ENCODE peak calls at places on chromosomes 11 and 22, in six cellular contexts. G is caudate nucleus, D is DND-41, R is HCT116, V is lower lobe of right lung, J is pancreas. S is an unnamed sample.

GRCh38 chr22:39185601-39186012 is 33.1 kb upstream of the CBX7 start:
- DNase-seq in G (peak; percentile 43), D (no peak), R (no peak), V (peak; percentile 67), J (no peak), S (no peak)

GRCh38 chr11:88507771-88508557 is 170.4 kb upstream of the CTSC start:
- DNase-seq in G (no peak), D (no peak), R (no peak), V (no peak), J (no peak), S (no peak)

GRCh38 chr22:21697866-21698265 is 32.1 kb downstream of the PPIL2 start:
- DNase-seq in G (no peak), D (no peak), R (no peak), V (no peak), J (no peak), S (no peak)

GRCh38 chr11:57269580-57270021 is 32.6 kb upstream of the APLNR start:
- DNase-seq in G (no peak), D (no peak), R (no peak), V (no peak), J (no peak), S (no peak)

GRCh38 chr11:57124912-57125311 is 56.8 kb upstream of the LRRC55 start:
- DNase-seq in G (no peak), D (no peak), R (no peak), V (no peak), J (no peak), S (no peak)

GRCh38 chr22:28207281-28208030 is 288.4 kb upstream of the PITPNB start:
- DNase-seq in G (no peak), D (no peak), R (no peak), V (no peak), J (no peak), S (no peak)

GRCh38 chr11:67352546-67353316 is 615 bp downstream of the POLD4 start:
- DNase-seq in G (peak; percentile 40), D (peak; percentile 19), R (no peak), V (peak; percentile 82), J (peak; percentile 59), S (no peak)

GRCh38 chr11:130675456-130675855 is 227.0 kb downstream of the ADAMTS15 start:
- DNase-seq in G (no peak), D (no peak), R (no peak), V (no peak), J (no peak), S (no peak)

GRCh38 chr11:44126304-44126703 is 30.8 kb downstream of the EXT2 start:
- DNase-seq in G (no peak), D (no peak), R (no peak), V (no peak), J (no peak), S (no peak)

GRCh38 chr11:93143800-93144199 is 54.0 kb downstream of the SLC36A4 start:
- DNase-seq in G (no peak), D (no peak), R (no peak), V (no peak), J (no peak), S (no peak)

GRCh38 chr22:47401976-47402770 is 639.7 kb downstream of the TBC1D22A start:
- DNase-seq in G (no peak), D (no peak), R (no peak), V (no peak), J (no peak), S (no peak)

GRCh38 chr11:75725552-75726320 is 8.1 kb downstream of the MOGAT2 start:
- DNase-seq in G (no peak), D (no peak), R (no peak), V (no peak), J (no peak), S (no peak)

GRCh38 chr11:91981995-91982394 is 242.6 kb upstream of the FAT3 start:
- DNase-seq in G (no peak), D (no peak), R (no peak), V (no peak), J (peak; percentile 17), S (no peak)

GRCh38 chr11:65546217-65546958 is 11.8 kb downstream of the LTBP3 start:
- DNase-seq in G (no peak), D (peak; percentile 94), R (peak; percentile 50), V (peak; percentile 96), J (peak; percentile 98), S (no peak)

GRCh38 chr11:79150320-79150719 is 290.5 kb downstream of the TENM4 start:
- DNase-seq in G (no peak), D (peak; percentile 49), R (no peak), V (no peak), J (no peak), S (no peak)

GRCh38 chr11:17494019-17494418 is 17.4 kb upstream of the ABCC8 start:
- DNase-seq in G (no peak), D (no peak), R (no peak), V (no peak), J (no peak), S (no peak)

GRCh38 chr11:47353978-47354774 is 1.7 kb upstream of the MYBPC3 start:
- DNase-seq in G (no peak), D (no peak), R (no peak), V (no peak), J (no peak), S (no peak)

GRCh38 chr22:37559901-37560681 is at the start of gene CDC42EP1:
- DNase-seq in G (peak; percentile 68), D (no peak), R (no peak), V (peak; percentile 73), J (peak; percentile 85), S (no peak)

GRCh38 chr11:16787035-16787744 is 48.7 kb downstream of the C11orf58 start:
- DNase-seq in G (no peak), D (no peak), R (no peak), V (no peak), J (no peak), S (no peak)

GRCh38 chr11:30110691-30111090 is 93.9 kb upstream of the KCNA4 start:
- DNase-seq in G (no peak), D (no peak), R (no peak), V (no peak), J (no peak), S (no peak)

GRCh38 chr11:102446606-102447005 is 6.0 kb downstream of the TMEM123 start:
- DNase-seq in G (no peak), D (no peak), R (no peak), V (no peak), J (no peak), S (no peak)

GRCh38 chr11:59728913-59729312 is 15.3 kb upstream of the OR10V1 start:
- DNase-seq in G (no peak), D (no peak), R (no peak), V (peak; percentile 51), J (no peak), S (no peak)

GRCh38 chr11:14342906-14343305 is 16.1 kb downstream of the RRAS2 start:
- DNase-seq in G (no peak), D (peak; percentile 41), R (no peak), V (no peak), J (no peak), S (no peak)

GRCh38 chr11:46285594-46286033 is 8.2 kb downstream of the CREB3L1 start:
- DNase-seq in G (no peak), D (no peak), R (no peak), V (no peak), J (peak; percentile 51), S (no peak)

GRCh38 chr22:31244044-31244942 is 32.2 kb downstream of the LIMK2 start:
- DNase-seq in G (no peak), D (no peak), R (peak; percentile 33), V (no peak), J (no peak), S (no peak)

GRCh38 chr22:41217553-41218157 is 12.5 kb downstream of the L3MBTL2 start:
- DNase-seq in G (peak; percentile 41), D (peak; percentile 81), R (no peak), V (peak; percentile 85), J (no peak), S (no peak)

DNA sequence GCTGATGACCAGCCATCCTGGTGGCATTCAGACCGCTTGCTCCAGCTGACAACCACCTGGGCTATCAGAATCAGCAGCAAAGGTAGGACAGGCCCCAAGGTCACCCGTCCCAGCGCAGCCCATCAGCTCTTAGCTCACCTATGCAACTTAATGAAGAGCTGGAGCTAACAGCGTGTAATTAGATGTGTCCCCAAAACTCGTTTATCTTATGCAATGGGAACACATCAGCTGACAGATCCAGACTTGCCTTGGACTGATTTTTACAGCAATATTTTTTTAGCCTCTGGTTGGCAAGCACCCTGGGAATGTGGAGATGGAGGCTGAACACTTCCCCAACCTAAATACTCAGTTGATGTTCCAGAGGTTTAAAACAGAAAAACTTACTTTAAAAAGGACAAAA is 76.0 kb downstream of the PACSIN2 start:
- DNase-seq in G (no peak), D (no peak), R (no peak), V (no peak), J (no peak), S (no peak)
- H3K27ac ChIP-seq in G (peak overlapping the region; percentile 39), D (no peak overlapping the region), R (no peak overlapping the region), V (peak overlapping the region; percentile 78), J (peak overlapping the region; percentile 94), S (no peak overlapping the region)

GRCh38 chr11:121416909-121417567 is 35.1 kb upstream of the SORL1 start:
- DNase-seq in G (no peak), D (peak; percentile 96), R (no peak), V (peak; percentile 90), J (peak; percentile 63), S (no peak)
- H3K27ac ChIP-seq in G (peak overlapping the region; percentile 17), D (peak overlapping the region; percentile 72), R (no peak overlapping the region), V (peak overlapping the region; percentile 72), J (no peak overlapping the region), S (no peak overlapping the region)

GRCh38 chr11:114159320-114159719 is 99.8 kb downstream of the ZBTB16 start:
- DNase-seq in G (no peak), D (no peak), R (no peak), V (no peak), J (no peak), S (no peak)
- H3K27ac ChIP-seq in G (peak overlapping the region; percentile 98), D (no peak overlapping the region), R (no peak overlapping the region), V (peak overlapping the region; percentile 97), J (peak overlapping the region; percentile 60), S (no peak overlapping the region)

GRCh38 chr11:12389676-12390075 is 12.3 kb downstream of the PARVA start:
- DNase-seq in G (no peak), D (no peak), R (no peak), V (no peak), J (no peak), S (no peak)
- H3K27ac ChIP-seq in G (no peak overlapping the region), D (no peak overlapping the region), R (no peak overlapping the region), V (peak overlapping the region; percentile 18), J (no peak overlapping the region), S (no peak overlapping the region)

GRCh38 chr22:44807915-44808690 is 55.7 kb downstream of the ARHGAP8 start:
- DNase-seq in G (no peak), D (peak; percentile 38), R (no peak), V (no peak), J (no peak), S (no peak)
- H3K27ac ChIP-seq in G (no peak overlapping the region), D (no peak overlapping the region), R (no peak overlapping the region), V (no peak overlapping the region), J (no peak overlapping the region), S (no peak overlapping the region)

GRCh38 chr11:932435-932834 is 6.8 kb downstream of the AP2A2 start:
- DNase-seq in G (no peak), D (no peak), R (no peak), V (no peak), J (no peak), S (no peak)
- H3K27ac ChIP-seq in G (no peak overlapping the region), D (no peak overlapping the region), R (no peak overlapping the region), V (peak overlapping the region; percentile 73), J (no peak overlapping the region), S (no peak overlapping the region)

S was measured in iPS DF 6.9.